ENCODE peak calls at places on chromosomes 13 and 19, in seven cellular contexts. C, W, V, U, Y, L and K are unnamed samples. For H3K4me1, the result is how much of the 10 kb centered on the place peaks cover.

GRCh38 chr19:13764101-13764807 is at the start of gene MRI1:
- DNase-seq in V (peak), U (peak), C (peak), Y (no peak), W (peak), L (peak), K (peak)

GRCh38 chr19:44303976-44304568 is 753 bp downstream of the ZNF235 start:
- DNase-seq in U (no peak), W (no peak), C (no peak), Y (no peak), L (no peak), V (no peak), K (no peak)

GRCh38 chr13:90217275-90217674 is 1130.2 kb upstream of the MIR17HG start:
- DNase-seq in U (no peak), C (no peak), V (no peak), L (no peak), Y (no peak), W (no peak), K (no peak)

GRCh38 chr13:105262579-105262978 is 1272.9 kb downstream of the EFNB2 start:
- DNase-seq in Y (no peak), U (no peak), V (no peak), C (no peak), W (no peak), L (no peak), K (no peak)

GRCh38 chr19:10544242-10544752 is 593 bp downstream of the ATG4D start:
- DNase-seq in V (no peak), L (peak), U (peak), Y (no peak), C (no peak), W (peak), K (no peak)

GRCh38 chr19:4051175-4052101 is 15.3 kb downstream of the ZBTB7A start:
- DNase-seq in V (no peak), C (no peak), L (no peak), W (no peak), U (no peak), Y (no peak), K (peak)

GRCh38 chr19:10695401-10696398 is 5.5 kb upstream of the QTRT1 start:
- DNase-seq in Y (peak), U (peak), C (peak), V (peak), W (peak), L (peak), K (peak)

GRCh38 chr19:19308373-19308772 is 11.9 kb downstream of the SUGP1 start:
- DNase-seq in C (no peak), W (no peak), Y (no peak), U (no peak), L (no peak), V (no peak), K (no peak)

GRCh38 chr13:27026396-27026795 is 145.2 kb downstream of the USP12 start:
- DNase-seq in W (no peak), U (no peak), Y (no peak), V (no peak), C (no peak), L (no peak), K (no peak)

GRCh38 chr19:34181111-34181864 is 9.0 kb downstream of the LSM14A start:
- DNase-seq in Y (no peak), W (no peak), C (no peak), L (no peak), V (no peak), U (no peak), K (no peak)

GRCh38 chr13:60756306-60756705 is 359.3 kb downstream of the TDRD3 start:
- DNase-seq in V (no peak), U (no peak), L (no peak), C (no peak), W (no peak), Y (no peak), K (no peak)

GRCh38 chr13:48448963-48449614 is 36.2 kb upstream of the LPAR6 start:
- DNase-seq in U (no peak), C (no peak), L (no peak), V (no peak), W (no peak), Y (no peak), K (no peak)

GRCh38 chr19:11382898-11383705 is 1.0 kb downstream of the EPOR start:
- DNase-seq in C (peak), V (peak), Y (no peak), L (peak), W (peak), U (no peak), K (peak)

GRCh38 chr13:49148405-49148804 is 71.7 kb upstream of the MLNR start:
- DNase-seq in C (no peak), W (no peak), U (no peak), Y (no peak), L (no peak), V (no peak), K (no peak)

GRCh38 chr19:4083677-4084546 is 17.2 kb upstream of the ZBTB7A start:
- DNase-seq in W (no peak), U (no peak), V (no peak), C (no peak), Y (no peak), L (peak), K (peak)

GRCh38 chr19:31340059-31341025 is 8.9 kb downstream of the TSHZ3 start:
- DNase-seq in V (no peak), W (no peak), U (no peak), C (peak), L (no peak), Y (no peak), K (peak)

GRCh38 chr19:35903550-35904179 is 1.3 kb downstream of the HCST start:
- DNase-seq in U (peak), W (peak), V (peak), Y (peak), L (peak), C (peak), K (peak)

GRCh38 chr13:101115762-101116161 is 300.5 kb downstream of the NALCN start:
- DNase-seq in V (no peak), U (no peak), L (no peak), Y (no peak), W (no peak), C (no peak), K (no peak)

GRCh38 chr19:34972163-34972705 is 8.2 kb upstream of the ZNF792 start:
- DNase-seq in L (no peak), W (no peak), V (no peak), C (no peak), U (no peak), Y (no peak), K (no peak)

GRCh38 chr13:98885605-98886004 is 92.3 kb downstream of the DOCK9 start:
- DNase-seq in W (no peak), Y (no peak), L (no peak), V (no peak), C (no peak), U (no peak), K (no peak)

GRCh38 chr13:41639955-41640780 is 182.8 kb downstream of the RGCC start:
- DNase-seq in U (no peak), L (no peak), Y (no peak), W (no peak), V (no peak), C (no peak), K (no peak)

GRCh38 chr19:13072206-13072898 is 30.3 kb downstream of the LYL1 start:
- DNase-seq in W (no peak), L (no peak), U (no peak), Y (no peak), V (no peak), C (no peak), K (no peak)

GRCh38 chr19:31303262-31303815 is 45.9 kb downstream of the TSHZ3 start:
- DNase-seq in V (no peak), Y (no peak), W (no peak), U (no peak), C (no peak), L (no peak), K (peak)

GRCh38 chr13:71522976-71523517 is 344.0 kb downstream of the DACH1 start:
- DNase-seq in U (no peak), C (no peak), V (no peak), W (no peak), Y (no peak), L (no peak), K (no peak)

GRCh38 chr19:6723738-6724137 is 3.3 kb upstream of the C3 start:
- DNase-seq in W (no peak), V (no peak), U (no peak), L (no peak), Y (no peak), C (no peak), K (no peak)

GRCh38 chr13:41916173-41916954 is 44.5 kb downstream of the VWA8 start:
- DNase-seq in V (no peak), U (no peak), L (no peak), Y (no peak), W (no peak), C (no peak), K (no peak)

GRCh38 chr13:40648841-40649240 is 17.6 kb downstream of the FOXO1 start:
- DNase-seq in Y (no peak), L (no peak), W (no peak), C (no peak), U (no peak), V (no peak), K (no peak)

GRCh38 chr19:7287716-7288115 is 6.5 kb downstream of the INSR start:
- DNase-seq in C (no peak), U (no peak), Y (no peak), V (no peak), L (no peak), W (no peak), K (no peak)

GRCh38 chr19:56912406-56912805 is 71.9 kb upstream of the PEG3 start:
- DNase-seq in V (no peak), Y (no peak), L (no peak), W (no peak), C (no peak), U (no peak), K (no peak)

GRCh38 chr19:38606131-38606530 is 11.6 kb downstream of the MAP4K1 start:
- DNase-seq in U (no peak), Y (no peak), W (no peak), V (no peak), C (no peak), L (no peak), K (no peak)

GRCh38 chr19:16876904-16877361 is 11.9 kb upstream of the F2RL3 start:
- DNase-seq in U (no peak), W (no peak), C (no peak), V (no peak), Y (no peak), L (no peak), K (no peak)

GRCh38 chr13:22839554-22840286 is 341.1 kb upstream of the SGCG start:
- DNase-seq in C (no peak), Y (no peak), W (no peak), L (no peak), U (no peak), V (no peak), K (no peak)

GRCh38 chr13:76307157-76307556 is 579.0 kb downstream of the KCTD12 start:
- DNase-seq in W (no peak), V (no peak), U (no peak), Y (no peak), C (no peak), L (no peak), K (peak)

GRCh38 chr13:24307211-24308067 is 1.9 kb upstream of the C1QTNF9 start:
- DNase-seq in V (no peak), U (no peak), L (peak), C (no peak), Y (no peak), W (no peak), K (no peak)

GRCh38 chr19:1274852-1275259 is 474 bp upstream of the FAM174C start:
- DNase-seq in L (no peak), Y (no peak), W (peak), C (peak), V (no peak), U (no peak), K (no peak)
- H3K4me1 ChIP-seq in L (half or more), Y (half or more), W (half or more), C (under half), V (half or more), U (under half), K (half or more)

DNA sequence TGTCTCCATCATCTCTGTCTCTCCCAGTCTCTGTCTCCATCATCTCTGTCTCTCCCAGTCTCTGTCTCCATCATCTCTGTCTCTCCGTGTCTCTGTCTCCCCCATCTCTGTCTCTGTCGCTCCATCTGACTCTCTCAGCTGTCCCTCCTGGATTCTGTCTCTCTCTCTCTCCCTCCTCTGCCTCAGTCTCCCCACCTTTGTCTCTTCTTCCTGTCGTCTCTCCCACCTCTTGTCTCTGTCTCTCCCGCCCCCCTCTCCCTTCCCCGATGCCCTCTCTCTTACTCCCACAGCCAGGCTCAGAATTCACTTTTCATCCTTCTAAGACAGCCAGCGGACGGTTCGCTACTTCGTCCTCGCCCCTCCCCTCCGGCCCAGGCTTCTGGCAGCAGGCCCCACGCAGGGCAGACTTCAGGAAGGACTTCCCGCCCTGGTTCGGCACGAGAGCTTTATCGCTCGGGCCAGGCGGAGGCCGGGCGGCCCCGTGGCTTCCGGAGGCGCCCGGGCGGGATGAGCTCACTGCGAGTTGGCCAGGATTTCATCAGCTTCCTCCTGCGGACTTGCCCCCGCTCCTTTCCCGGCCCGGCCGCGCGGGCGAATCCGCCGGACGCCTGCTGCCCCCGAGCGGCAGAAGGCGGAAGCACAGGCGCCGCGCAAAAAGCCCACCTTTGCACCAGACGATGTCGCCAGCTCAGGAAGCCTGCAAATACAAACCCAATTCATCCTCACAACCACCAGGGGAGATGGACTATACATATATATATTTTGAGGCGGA is 12.4 kb upstream of the CCDC9 start:
- DNase-seq in U (peak), C (peak), L (peak), Y (no peak), W (peak), V (peak), K (peak)
- TF ChIP-seq POLR2A in U (no peak), C (no peak), L (no peak), Y (no peak), W (no peak), V (peak), K (no peak)

DNA sequence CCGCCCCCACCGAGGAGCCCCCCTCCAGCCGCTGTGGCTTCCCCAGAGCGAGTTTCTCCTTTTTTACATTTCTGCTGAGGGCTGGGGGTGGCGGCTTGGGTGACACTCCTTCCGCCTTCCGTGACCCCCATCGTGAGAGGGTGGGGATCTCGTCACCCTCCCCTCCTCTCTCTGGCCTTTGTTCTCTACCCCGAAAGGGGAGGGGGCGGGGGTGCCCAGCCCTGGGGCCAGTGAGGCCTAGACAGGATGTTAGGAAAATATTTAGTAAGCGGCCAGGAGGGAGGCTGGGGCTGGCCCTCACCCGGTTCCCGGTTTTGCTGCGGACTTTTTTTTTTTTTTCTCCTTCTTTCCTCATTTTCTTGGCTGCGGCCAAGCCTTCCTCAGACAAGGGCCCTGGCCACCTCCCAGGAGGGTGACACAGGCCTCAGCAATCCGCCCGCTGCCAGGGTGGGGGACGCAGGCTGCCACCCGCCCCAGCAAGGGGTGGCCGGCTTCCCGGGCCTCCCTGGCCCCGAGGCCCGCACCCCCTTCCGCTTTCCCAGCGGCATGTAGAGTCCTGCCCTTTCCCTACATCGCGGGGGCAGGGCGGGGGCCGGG is 3.9 kb downstream of the MIDN start:
- DNase-seq in L (peak), W (peak), V (peak), U (peak), C (no peak), Y (peak), K (peak)
- H3K4me1 ChIP-seq in L (half or more), W (half or more), V (half or more), U (under half), C (under half), Y (half or more), K (half or more)

GRCh38 chr19:49339364-49340068 is 4.3 kb downstream of the CD37 start:
- DNase-seq in L (peak), C (peak), W (peak), U (peak), V (peak), Y (no peak), K (peak)
- TF ChIP-seq POLR2A in L (no peak), C (no peak), W (no peak), U (peak), V (peak), Y (peak), K (peak)

GRCh38 chr19:15290149-15290548 is 42.2 kb downstream of the BRD4 start:
- DNase-seq in C (no peak), W (no peak), Y (no peak), L (no peak), V (no peak), U (no peak), K (no peak)
- H3K4me1 ChIP-seq in C (under half), W (half or more), Y (half or more), L (half or more), V (half or more), U (under half), K (half or more)

DNA sequence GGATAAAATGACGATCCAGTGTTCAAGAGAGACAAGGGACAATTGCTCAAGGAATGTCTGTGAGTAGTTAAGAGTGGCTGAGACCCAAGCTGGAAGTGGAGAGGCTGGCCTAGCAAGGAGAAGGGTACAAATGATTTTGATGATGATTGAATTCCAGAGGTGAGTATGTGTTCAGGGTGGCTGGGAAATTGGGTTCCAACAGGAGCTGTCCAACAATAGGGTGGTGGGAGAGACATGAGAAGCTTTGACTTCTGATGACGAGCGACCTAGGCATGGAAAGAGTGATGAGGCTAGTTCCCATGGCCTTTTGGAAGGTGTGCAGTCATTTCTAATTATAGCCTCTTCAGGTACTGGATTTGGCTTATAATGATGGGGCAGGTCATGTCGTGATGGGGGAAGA is 29.1 kb upstream of the DCLK1 start:
- DNase-seq in W (no peak), U (no peak), V (no peak), L (no peak), Y (no peak), C (no peak), K (no peak)
- TF ChIP-seq POLR2A in W (no peak), U (no peak), V (no peak), L (no peak), Y (no peak), C (no peak), K (no peak)

GRCh38 chr19:50838239-50838638 is 4.9 kb upstream of the KLK15 start:
- DNase-seq in W (no peak), V (no peak), U (no peak), C (no peak), L (no peak), Y (no peak), K (no peak)

GRCh38 chr19:50843205-50843604 is 9.8 kb upstream of the KLK15 start:
- DNase-seq in W (no peak), V (no peak), C (no peak), U (no peak), L (no peak), Y (no peak), K (no peak)

GRCh38 chr19:50837300-50837699 is 3.9 kb upstream of the KLK15 start:
- DNase-seq in W (no peak), L (no peak), V (no peak), U (no peak), Y (no peak), C (no peak), K (no peak)

GRCh38 chr19:50842130-50842529 is 8.8 kb upstream of the KLK15 start:
- DNase-seq in U (no peak), Y (no peak), W (no peak), L (no peak), C (no peak), V (no peak), K (no peak)

DNA sequence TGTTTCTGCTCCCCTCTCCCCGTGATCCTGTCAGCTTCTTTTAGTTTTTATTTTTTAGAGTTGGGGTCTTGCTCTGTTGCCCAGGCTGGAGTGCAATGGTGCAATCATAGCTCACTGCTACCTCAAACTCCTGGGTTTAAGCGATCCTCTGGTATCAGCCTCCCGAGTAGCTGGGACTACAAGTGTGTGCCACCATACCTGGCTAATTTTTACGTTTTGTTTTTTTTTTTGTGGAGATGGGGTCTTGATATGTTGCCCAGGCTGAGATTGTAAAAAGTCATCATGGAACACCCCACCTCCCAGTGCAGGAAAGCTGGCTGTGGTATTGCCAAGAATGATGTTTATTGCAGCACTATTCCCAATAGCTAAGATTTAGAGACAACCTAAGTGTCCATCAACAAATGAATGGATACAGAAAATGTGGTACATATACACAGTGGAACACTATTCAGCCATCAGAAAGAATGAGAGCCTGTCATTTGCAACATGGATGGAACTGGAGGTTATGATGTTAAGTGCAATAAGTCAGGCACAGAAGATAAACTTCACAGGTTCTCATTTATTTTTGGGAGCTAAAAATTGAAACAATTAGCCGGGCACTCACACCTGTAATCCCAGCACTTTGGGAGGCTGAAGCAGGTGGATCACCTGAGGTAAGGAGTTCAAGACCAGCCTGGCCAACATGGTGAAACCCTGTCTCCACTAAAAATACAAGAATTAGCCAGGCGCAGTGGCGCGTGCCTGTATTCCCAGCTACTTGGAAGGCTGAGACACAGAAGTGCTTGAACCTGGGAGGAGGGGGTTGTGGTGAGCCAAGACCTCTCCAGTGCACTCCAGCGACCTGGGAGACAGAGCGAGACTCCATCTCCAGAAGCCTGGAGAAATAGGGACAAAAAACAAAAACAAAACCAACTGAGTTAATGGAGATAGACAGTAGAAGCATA is 6.6 kb upstream of the KLK15 start:
- DNase-seq in V (no peak), U (no peak), L (no peak), Y (no peak), C (no peak), W (no peak), K (no peak)
- H3K4me1 ChIP-seq in V (under half), U (under half), L (under half), Y (under half), C (under half), W (under half), K (under half)